ENCODE peak calls at places on chromosomes 2 and 18, in five cellular contexts. P is endodermal cell, M is psoas muscle, W is MM.1S, F is OCI-LY7. Z is an unnamed sample.
A peak's percentile ranks its signal among the peaks of the same experiment; 100 is the strongest.

GRCh38 chr2:43019536-43020183 is 206.7 kb downstream of the ZFP36L2 start:
- DNase-seq in P (peak; percentile 19), W (no peak), M (no peak), F (no peak), Z (no peak)

GRCh38 chr2:57330447-57330846 is 716.2 kb upstream of the VRK2 start:
- DNase-seq in W (no peak), M (no peak), P (no peak), F (no peak), Z (no peak)

GRCh38 chr2:228841475-228841874 is 429.6 kb downstream of the PID1 start:
- DNase-seq in W (no peak), P (no peak), M (no peak), F (no peak), Z (no peak)

GRCh38 chr18:13836559-13836958 is 12.6 kb downstream of the MC5R start:
- DNase-seq in M (no peak), F (no peak), P (no peak), W (no peak), Z (no peak)

GRCh38 chr2:7203056-7203467 is 285.9 kb downstream of the RNF144A start:
- DNase-seq in F (peak; percentile 67), P (peak; percentile 81), M (no peak), W (peak; percentile 59), Z (peak; percentile 58)

GRCh38 chr18:8537400-8537799 is 71.8 kb upstream of the RAB12 start:
- DNase-seq in P (no peak), F (no peak), M (no peak), W (no peak), Z (no peak)

GRCh38 chr2:233832869-233833812 is 21.2 kb downstream of the HJURP start:
- DNase-seq in M (no peak), P (peak; percentile 91), F (peak; percentile 38), W (no peak), Z (no peak)

GRCh38 chr2:64406407-64406774 is 47.6 kb upstream of the LGALSL start:
- DNase-seq in W (no peak), F (no peak), P (no peak), M (no peak), Z (no peak)

GRCh38 chr2:28627722-28628480 is 123.7 kb upstream of the PPP1CB start:
- DNase-seq in F (no peak), M (peak; percentile 75), P (no peak), W (no peak), Z (no peak)

GRCh38 chr2:127590386-127591190 is 55.1 kb downstream of the MYO7B start:
- DNase-seq in M (no peak), W (no peak), P (peak; percentile 33), F (no peak), Z (no peak)

GRCh38 chr2:191319181-191319580 is 74.0 kb downstream of the MYO1B start:
- DNase-seq in F (no peak), M (no peak), P (no peak), W (no peak), Z (no peak)

GRCh38 chr2:70133521-70134348 is 46.5 kb downstream of the PCBP1 start:
- DNase-seq in W (no peak), M (no peak), P (no peak), F (no peak), Z (no peak)

GRCh38 chr18:77395941-77396340 is 146.3 kb downstream of the GALR1 start:
- DNase-seq in F (no peak), P (no peak), W (no peak), M (no peak), Z (no peak)

GRCh38 chr2:198059800-198060199 is 255.4 kb downstream of the PLCL1 start:
- DNase-seq in P (no peak), M (no peak), F (no peak), W (no peak), Z (no peak)

GRCh38 chr18:4986677-4987076 is 210.4 kb downstream of the AKAIN1 start:
- DNase-seq in M (no peak), P (no peak), W (no peak), F (no peak), Z (no peak)

GRCh38 chr18:76822510-76823165 is at the start of gene ZNF236:
- DNase-seq in P (peak; percentile 82), M (peak; percentile 88), F (peak; percentile 74), W (peak; percentile 71), Z (peak; percentile 83)

GRCh38 chr2:25286025-25286400 is 55.7 kb downstream of the DNMT3A start:
- DNase-seq in W (no peak), M (no peak), P (peak; percentile 76), F (peak; percentile 75), Z (no peak)

GRCh38 chr2:99880148-99880983 is 262.0 kb downstream of the AFF3 start:
- DNase-seq in M (no peak), W (no peak), P (no peak), F (no peak), Z (no peak)

GRCh38 chr2:182866095-182866460 is 359 bp downstream of the FRZB start:
- DNase-seq in M (no peak), P (peak; percentile 80), F (no peak), W (no peak), Z (no peak)

GRCh38 chr18:68121826-68122225 is 593.1 kb downstream of the TMX3 start:
- DNase-seq in P (no peak), W (no peak), F (no peak), M (no peak), Z (no peak)

GRCh38 chr2:178291703-178292102 is 97.4 kb downstream of the OSBPL6 start:
- DNase-seq in M (no peak), W (no peak), P (no peak), F (no peak), Z (no peak)

GRCh38 chr2:85758361-85759256 is 4.8 kb downstream of the ATOH8 start:
- DNase-seq in F (no peak), P (no peak), W (no peak), M (no peak), Z (peak; percentile 84)

GRCh38 chr2:234145511-234145910 is 95.0 kb downstream of the SPP2 start:
- DNase-seq in W (no peak), M (no peak), P (no peak), F (no peak), Z (no peak)

GRCh38 chr2:107712857-107713256 is 113.8 kb upstream of the RGPD4 start:
- DNase-seq in M (no peak), P (no peak), W (peak; percentile 59), F (no peak), Z (no peak)

GRCh38 chr2:176742271-176742670 is 470.3 kb upstream of the HNRNPA3 start:
- DNase-seq in W (no peak), M (no peak), F (no peak), P (no peak), Z (no peak)
- H3K27ac ChIP-seq in W (no peak overlapping the region), M (no peak overlapping the region), F (no peak overlapping the region), P (no peak overlapping the region), Z (no peak overlapping the region)

DNA sequence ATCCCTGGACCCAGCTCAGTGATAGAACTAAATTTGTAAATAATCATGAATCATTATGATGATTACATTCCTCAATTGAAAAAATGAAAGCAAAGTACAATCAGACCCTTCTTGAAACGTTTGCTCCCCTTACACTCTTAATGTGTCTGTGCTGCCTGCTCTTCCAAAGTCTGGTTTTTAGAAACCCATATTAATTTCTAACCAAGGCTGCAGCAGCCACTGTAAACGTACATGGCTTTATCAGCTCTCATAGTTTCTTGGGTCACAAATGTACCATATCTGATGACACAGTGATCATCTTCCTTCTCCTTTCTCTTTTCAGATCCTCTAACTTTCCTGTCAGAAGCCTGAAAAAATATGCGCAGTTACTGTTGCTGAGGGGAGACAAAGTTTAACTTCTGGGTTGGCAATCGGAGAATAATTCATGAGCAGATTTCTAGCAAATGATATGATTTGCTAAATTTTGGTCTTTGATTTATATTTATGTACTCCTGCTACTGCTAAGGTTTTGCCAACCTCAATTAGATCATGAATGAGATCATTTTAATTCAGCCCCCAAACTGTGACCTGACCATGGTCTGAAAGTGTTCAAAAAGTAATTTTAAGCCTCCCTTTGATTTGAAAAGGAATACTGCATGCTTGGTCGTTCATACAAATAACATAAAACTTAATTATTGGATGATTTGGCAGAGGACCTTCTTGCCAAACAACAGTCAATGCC is 12.3 kb downstream of the ZEB2 start:
- DNase-seq in M (no peak), F (no peak), P (no peak), W (no peak), Z (no peak)
- H3K4me1 ChIP-seq in M (peaks cover 81% of the 10 kb centered on the region), F (peaks cover 33% of the 10 kb centered on the region), P (peaks cover 7% of the 10 kb centered on the region), W (no peaks in the 10 kb centered on the region), Z (peaks cover 3% of the 10 kb centered on the region)

GRCh38 chr18:35756506-35757117 is 175.1 kb downstream of the GALNT1 start:
- DNase-seq in W (peak; percentile 64), M (no peak), P (peak; percentile 79), F (peak; percentile 56), Z (peak; percentile 54)
- TF ChIP-seq CTCF in W (peak; percentile 80), M (peak; percentile 79), P (peak; percentile 93), F (peak; percentile 80), Z (peak; percentile 77)

GRCh38 chr2:219451626-219452360 is 17.1 kb downstream of the SPEG start:
- DNase-seq in M (peak; percentile 92), F (no peak), P (no peak), W (no peak), Z (peak; percentile 18)
- H3K27ac ChIP-seq in M (peak overlapping the region; percentile 94), F (no peak overlapping the region), P (no peak overlapping the region), W (no peak overlapping the region), Z (no peak overlapping the region)

GRCh38 chr2:241103176-241103595 is 1.1 kb upstream of the MTERF4 start:
- DNase-seq in P (peak; percentile 30), M (no peak), W (no peak), F (no peak), Z (no peak)
- H3K4me1 ChIP-seq in P (no peaks in the 10 kb centered on the region), M (peaks cover 27% of the 10 kb centered on the region), W (peaks cover 13% of the 10 kb centered on the region), F (peaks cover 33% of the 10 kb centered on the region), Z (peaks cover 30% of the 10 kb centered on the region)